ENCODE peak calls at places on chromosomes 6 and 20, in seven cellular contexts. K, M, P, X, N, C and D are unnamed samples.

GRCh38 chr6:147774856-147775255 is 266.4 kb downstream of the SAMD5 start:
- DNase-seq in K (no peak), M (no peak), P (no peak), X (no peak), N (peak; percentile 23), C (no peak), D (no peak)

GRCh38 chr20:415820-416322 is 7.8 kb downstream of the RBCK1 start:
- DNase-seq in K (no peak), M (no peak), P (no peak), X (no peak), N (no peak), C (no peak), D (no peak)

GRCh38 chr20:48689388-48689787 is 138.4 kb downstream of the PREX1 start:
- DNase-seq in K (no peak), M (no peak), P (no peak), X (no peak), N (no peak), C (no peak), D (no peak)

GRCh38 chr6:167760979-167761793 is 65.5 kb upstream of the AFDN start:
- DNase-seq in K (no peak), M (no peak), P (no peak), X (no peak), N (no peak), C (no peak), D (peak; percentile 34)

GRCh38 chr20:49505518-49505917 is 23.1 kb upstream of the KCNB1 start:
- DNase-seq in K (peak; percentile 59), M (no peak), P (no peak), X (no peak), N (peak; percentile 70), C (no peak), D (no peak)

GRCh38 chr6:33160728-33161323 is 31.4 kb downstream of the COL11A2 start:
- DNase-seq in K (peak; percentile 42), M (peak; percentile 82), P (peak; percentile 89), X (no peak), N (peak; percentile 74), C (no peak), D (no peak)

GRCh38 chr6:63503199-63503598 is 69.1 kb upstream of the LOC128125822 start:
- DNase-seq in K (no peak), M (no peak), P (no peak), X (no peak), N (no peak), C (no peak), D (no peak)

GRCh38 chr20:38231786-38232130 is 28.8 kb downstream of the KIAA1755 start:
- DNase-seq in K (no peak), M (no peak), P (no peak), X (no peak), N (no peak), C (no peak), D (no peak)

GRCh38 chr6:44254201-44254956 is 2.9 kb downstream of the SLC35B2 start:
- DNase-seq in K (no peak), M (no peak), P (no peak), X (no peak), N (no peak), C (no peak), D (no peak)

GRCh38 chr6:39416728-39417127 is 94.2 kb upstream of the KCNK16 start:
- DNase-seq in K (no peak), M (peak; percentile 78), P (peak; percentile 16), X (no peak), N (no peak), C (no peak), D (no peak)

GRCh38 chr20:49427751-49428518 is 54.5 kb downstream of the KCNB1 start:
- DNase-seq in K (no peak), M (no peak), P (no peak), X (no peak), N (no peak), C (no peak), D (no peak)

GRCh38 chr6:19311786-19312185 is 525.4 kb upstream of the ID4 start:
- DNase-seq in K (peak; percentile 6), M (no peak), P (no peak), X (no peak), N (no peak), C (no peak), D (no peak)

GRCh38 chr6:114194362-114195343 is 148.2 kb downstream of the HS3ST5 start:
- DNase-seq in K (no peak), M (no peak), P (peak; percentile 7), X (peak; percentile 22), N (no peak), C (no peak), D (no peak)

GRCh38 chr6:105051941-105052471 is 95.1 kb downstream of the LIN28B start:
- DNase-seq in K (no peak), M (no peak), P (no peak), X (no peak), N (no peak), C (no peak), D (no peak)

GRCh38 chr20:54284928-54285704 is 77.2 kb downstream of the PFDN4 start:
- DNase-seq in K (no peak), M (no peak), P (no peak), X (no peak), N (no peak), C (no peak), D (no peak)

GRCh38 chr6:53910834-53911233 is 116.0 kb downstream of the LRRC1 start:
- DNase-seq in K (peak; percentile 3), M (no peak), P (no peak), X (no peak), N (no peak), C (no peak), D (no peak)

GRCh38 chr20:64212750-64213149 is 42.8 kb upstream of the PCMTD2 start:
- DNase-seq in K (peak; percentile 75), M (no peak), P (peak; percentile 82), X (no peak), N (no peak), C (peak; percentile 46), D (no peak)

GRCh38 chr20:31689141-31689540 is 33.5 kb downstream of the BCL2L1 start:
- DNase-seq in K (no peak), M (no peak), P (no peak), X (no peak), N (no peak), C (no peak), D (no peak)

GRCh38 chr6:25224237-25224636 is 54.9 kb upstream of the CARMIL1 start:
- DNase-seq in K (no peak), M (no peak), P (no peak), X (no peak), N (no peak), C (no peak), D (no peak)

GRCh38 chr6:126618639-126619331 is 278.9 kb downstream of the CENPW start:
- DNase-seq in K (no peak), M (no peak), P (no peak), X (no peak), N (no peak), C (no peak), D (no peak)

GRCh38 chr6:154995241-154996162 is at the start of gene TIAM2:
- DNase-seq in K (no peak), M (peak; percentile 42), P (peak; percentile 75), X (no peak), N (peak; percentile 96), C (no peak), D (no peak)

GRCh38 chr20:48060841-48061720 is 275.8 kb upstream of the SULF2 start:
- DNase-seq in K (no peak), M (no peak), P (no peak), X (no peak), N (no peak), C (no peak), D (no peak)

GRCh38 chr20:60262967-60263603 is 304.9 kb downstream of the CDH26 start:
- DNase-seq in K (no peak), M (peak; percentile 67), P (no peak), X (peak; percentile 36), N (peak; percentile 85), C (no peak), D (peak; percentile 51)

GRCh38 chr6:15431762-15432495 is 186.1 kb downstream of the JARID2 start:
- DNase-seq in K (no peak), M (peak; percentile 26), P (no peak), X (no peak), N (no peak), C (no peak), D (no peak)